ENCODE peak calls at places on chromosomes 7 and 10, in six cellular contexts. Y, R, V, M, K and D are unnamed samples.

GRCh38 chr7:108376206-108376605 is 80.0 kb downstream of the NRCAM start:
- DNase-seq in Y (no peak), K (no peak), R (no peak), M (no peak), V (no peak), D (no peak)

GRCh38 chr10:103967433-103968142 is 648 bp downstream of the SLK start:
- DNase-seq in K (no peak), R (no peak), Y (peak; percentile 64), V (no peak), M (no peak), D (peak; percentile 88)

GRCh38 chr7:22586101-22586805 is 86.3 kb upstream of the STEAP1B start:
- DNase-seq in M (no peak), Y (no peak), K (no peak), V (no peak), R (no peak), D (no peak)

GRCh38 chr7:149023662-149024061 is 4.6 kb downstream of the PDIA4 start:
- DNase-seq in V (no peak), Y (no peak), K (no peak), R (no peak), M (no peak), D (no peak)

GRCh38 chr10:77582710-77583115 is 54.9 kb downstream of the KCNMA1 start:
- DNase-seq in Y (peak; percentile 26), K (no peak), M (no peak), R (no peak), V (no peak), D (no peak)

GRCh38 chr7:142445019-142445686 is 187.3 kb upstream of the PRSS58 start:
- DNase-seq in R (peak; percentile 12), V (no peak), K (no peak), M (no peak), Y (peak; percentile 29), D (no peak)

GRCh38 chr10:68088744-68089143 is 13.7 kb upstream of the HERC4 start:
- DNase-seq in R (no peak), M (no peak), V (no peak), Y (no peak), K (no peak), D (no peak)

GRCh38 chr10:124041684-124042445 is 51.5 kb downstream of the CHST15 start:
- DNase-seq in V (no peak), K (no peak), Y (no peak), R (no peak), M (no peak), D (no peak)

GRCh38 chr10:3538850-3539531 is 246.0 kb downstream of the KLF6 start:
- DNase-seq in R (no peak), Y (no peak), K (peak; percentile 44), M (no peak), V (no peak), D (no peak)

GRCh38 chr10:13672505-13672904 is 85.7 kb downstream of the PRPF18 start:
- DNase-seq in V (no peak), K (no peak), Y (no peak), R (no peak), M (no peak), D (no peak)

GRCh38 chr10:122140941-122141623 is 130.0 kb upstream of the BTBD16 start:
- DNase-seq in M (peak; percentile 27), R (peak; percentile 73), K (no peak), Y (no peak), V (no peak), D (no peak)

GRCh38 chr7:39683216-39683845 is 60.0 kb downstream of the RALA start:
- DNase-seq in Y (no peak), M (no peak), R (no peak), K (no peak), V (no peak), D (no peak)

GRCh38 chr7:157663061-157663863 is 326.5 kb downstream of the DNAJB6 start:
- DNase-seq in Y (no peak), K (no peak), M (no peak), V (no peak), R (no peak), D (peak; percentile 74)

GRCh38 chr10:74930962-74931361 is 104.6 kb downstream of the KAT6B start:
- DNase-seq in M (no peak), V (no peak), R (no peak), Y (no peak), K (no peak), D (no peak)

GRCh38 chr7:112357136-112357535 is 93.1 kb upstream of the IFRD1 start:
- DNase-seq in Y (no peak), M (no peak), K (no peak), R (no peak), V (no peak), D (peak; percentile 30)

GRCh38 chr7:32515890-32516550 is 20.7 kb downstream of the AVL9 start:
- DNase-seq in Y (no peak), R (no peak), M (peak; percentile 92), K (no peak), V (no peak), D (no peak)

GRCh38 chr7:154729056-154729455 is 273.9 kb downstream of the PAXIP1 start:
- DNase-seq in Y (no peak), V (no peak), K (no peak), M (no peak), R (no peak), D (no peak)

GRCh38 chr7:7188091-7188490 is 5.7 kb downstream of the C1GALT1 start:
- DNase-seq in R (no peak), V (no peak), K (no peak), Y (no peak), M (no peak), D (no peak)

GRCh38 chr7:99762680-99763327 is 21.2 kb downstream of the CYP3A4 start:
- DNase-seq in M (no peak), V (no peak), K (no peak), R (no peak), Y (peak; percentile 36), D (no peak)

GRCh38 chr7:100803398-100804161 is 23.7 kb downstream of the EPHB4 start:
- DNase-seq in V (peak; percentile 56), R (no peak), K (no peak), Y (peak; percentile 86), M (peak; percentile 17), D (peak; percentile 93)

GRCh38 chr7:87566311-87566710 is 34.4 kb downstream of the ABCB1 start:
- DNase-seq in R (no peak), Y (no peak), V (no peak), K (no peak), M (no peak), D (no peak)

GRCh38 chr10:15439381-15439837 is 68.3 kb upstream of the FAM171A1 start:
- DNase-seq in Y (peak; percentile 37), V (no peak), R (no peak), M (peak; percentile 14), K (no peak), D (peak; percentile 51)

GRCh38 chr7:101905203-101905865 is 87.9 kb downstream of the CUX1 start:
- DNase-seq in V (no peak), M (no peak), K (no peak), Y (no peak), R (no peak), D (no peak)

GRCh38 chr10:53700227-53700626 is 927.6 kb upstream of the MBL2 start:
- DNase-seq in V (no peak), R (no peak), K (no peak), Y (no peak), M (no peak), D (no peak)

GRCh38 chr10:133356549-133356948 is 1.3 kb downstream of the FUOM start:
- DNase-seq in V (no peak), M (no peak), Y (no peak), K (no peak), R (no peak), D (no peak)
- TF ChIP-seq JUND in V (no peak), M (no peak), Y (no peak), K (no peak), R (no peak), D (no peak)

DNA sequence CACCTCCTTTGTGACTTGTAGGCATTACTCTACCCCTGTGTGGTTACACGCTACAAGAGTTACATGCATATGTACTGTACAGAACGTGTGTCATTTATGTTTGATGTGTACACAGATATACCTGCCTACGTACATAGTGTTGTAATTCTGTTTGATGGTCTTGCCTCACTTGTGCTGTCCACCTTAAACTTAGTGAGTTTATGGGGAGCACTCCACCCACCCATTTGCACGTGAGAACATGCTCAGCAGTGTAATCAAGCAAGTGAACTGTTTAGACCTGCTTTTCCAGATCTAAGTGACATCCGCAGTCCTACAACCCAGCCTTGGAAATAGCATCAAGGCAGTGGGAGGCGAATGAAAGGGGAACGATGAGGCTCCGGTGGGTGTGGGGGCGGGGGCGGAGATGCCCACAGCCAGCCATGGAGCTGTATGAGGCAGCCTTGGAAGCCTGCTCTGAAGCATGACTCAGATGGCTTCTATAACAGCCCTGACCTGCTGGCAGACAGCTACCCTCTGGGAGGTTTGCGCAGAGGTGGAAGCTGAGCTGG is 52.1 kb downstream of the SUFU start:
- DNase-seq in V (no peak), M (no peak), K (no peak), R (no peak), Y (no peak), D (no peak)
- H3K36me3 ChIP-seq in V (peaks cover 2% of the 10 kb centered on the region), M (peaks cover 2% of the 10 kb centered on the region), K (no peaks in the 10 kb centered on the region), R (no peaks in the 10 kb centered on the region), Y (no peaks in the 10 kb centered on the region), D (no peaks in the 10 kb centered on the region)

GRCh38 chr7:133691727-133692450 is 435.3 kb upstream of the LRGUK start:
- DNase-seq in R (no peak), Y (no peak), V (no peak), K (no peak), M (no peak), D (no peak)
- H3K27ac ChIP-seq in R (no peak overlapping the region), Y (no peak overlapping the region), V (no peak overlapping the region), K (no peak overlapping the region), M (no peak overlapping the region), D (no peak overlapping the region)

GRCh38 chr7:98283887-98284222 is 2.4 kb downstream of the BRI3 start:
- DNase-seq in M (no peak), K (no peak), R (no peak), V (no peak), Y (no peak), D (no peak)

GRCh38 chr7:98281757-98282652 is 519 bp downstream of the BRI3 start:
- DNase-seq in V (no peak), K (no peak), R (no peak), M (no peak), Y (peak; percentile 44), D (peak; percentile 80)

GRCh38 chr7:98282727-98283126 is 1.2 kb downstream of the BRI3 start:
- DNase-seq in M (no peak), K (no peak), R (no peak), Y (no peak), V (no peak), D (peak; percentile 6)

GRCh38 chr7:98284335-98285036 is 3.0 kb downstream of the BRI3 start:
- DNase-seq in V (no peak), Y (no peak), K (no peak), M (peak; percentile 51), R (no peak), D (peak; percentile 74)

GRCh38 chr7:98283127-98283886 is 1.8 kb downstream of the BRI3 start:
- DNase-seq in R (no peak), Y (no peak), K (no peak), M (no peak), V (no peak), D (peak; percentile 26)
- TF ChIP-seq JUND in R (no peak), Y (no peak), K (no peak), M (no peak), V (no peak), D (no peak)

DNA sequence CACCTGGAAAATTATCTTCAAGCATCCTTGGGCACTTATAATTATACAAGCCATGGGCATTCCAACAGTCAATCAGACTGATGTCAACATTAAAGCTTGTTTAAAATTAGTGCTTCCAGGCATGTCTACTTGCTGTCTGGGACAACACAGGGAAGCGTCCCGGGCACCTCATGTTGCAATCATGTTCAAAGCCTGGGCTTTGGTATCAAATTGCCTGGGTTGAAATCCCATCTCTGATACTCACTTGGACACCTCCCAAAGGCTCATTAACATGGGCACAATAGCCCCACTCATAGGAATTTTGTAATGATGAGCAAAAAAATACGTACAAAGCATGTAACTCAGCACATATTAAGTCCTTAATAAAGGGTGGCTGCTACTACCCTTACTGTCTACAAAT is 14.4 kb downstream of the AIFM2 start:
- DNase-seq in K (no peak), Y (no peak), V (no peak), M (no peak), R (no peak), D (no peak)
- H3K36me3 ChIP-seq in K (no peaks in the 10 kb centered on the region), Y (peaks cover 31% of the 10 kb centered on the region), V (peaks cover 26% of the 10 kb centered on the region), M (peaks cover 81% of the 10 kb centered on the region), R (peaks cover 52% of the 10 kb centered on the region), D (peaks cover 6% of the 10 kb centered on the region)